ENCODE peak calls at places on chromosome 20, in four cellular contexts. G is GM12878, P is H1, E is K562. H is an unnamed sample.
A peak's percentile ranks its signal among the peaks of the same experiment; 100 is the strongest.

GRCh38 chr20:36277546-36277945 is 28.6 kb upstream of the DLGAP4 start:
- DNase-seq in G (no peak), P (peak; percentile 34), E (no peak), H (no peak)

GRCh38 chr20:56388882-56389281 is 3.1 kb downstream of the AURKA start:
- DNase-seq in G (no peak), P (no peak), E (no peak), H (no peak)

GRCh38 chr20:62523473-62524203 is 47.8 kb upstream of the GATA5 start:
- DNase-seq in G (no peak), P (no peak), E (peak; percentile 94), H (peak; percentile 49)

GRCh38 chr20:32516985-32517873 is 67.9 kb downstream of the NOL4L start:
- DNase-seq in G (no peak), P (no peak), E (no peak), H (no peak)

GRCh38 chr20:63347950-63348827 is 13.0 kb downstream of the CHRNA4 start:
- DNase-seq in G (no peak), P (no peak), E (no peak), H (no peak)

GRCh38 chr20:12916699-12917098 is 92.1 kb upstream of the SPTLC3 start:
- DNase-seq in G (no peak), P (no peak), E (no peak), H (no peak)

GRCh38 chr20:57459897-57460663 is 64.9 kb downstream of the CTCFL start:
- DNase-seq in G (no peak), P (no peak), E (no peak), H (no peak)

GRCh38 chr20:43507150-43508080 is at the start of gene L3MBTL1:
- DNase-seq in G (no peak), P (peak; percentile 84), E (peak; percentile 78), H (peak; percentile 33)

DNA sequence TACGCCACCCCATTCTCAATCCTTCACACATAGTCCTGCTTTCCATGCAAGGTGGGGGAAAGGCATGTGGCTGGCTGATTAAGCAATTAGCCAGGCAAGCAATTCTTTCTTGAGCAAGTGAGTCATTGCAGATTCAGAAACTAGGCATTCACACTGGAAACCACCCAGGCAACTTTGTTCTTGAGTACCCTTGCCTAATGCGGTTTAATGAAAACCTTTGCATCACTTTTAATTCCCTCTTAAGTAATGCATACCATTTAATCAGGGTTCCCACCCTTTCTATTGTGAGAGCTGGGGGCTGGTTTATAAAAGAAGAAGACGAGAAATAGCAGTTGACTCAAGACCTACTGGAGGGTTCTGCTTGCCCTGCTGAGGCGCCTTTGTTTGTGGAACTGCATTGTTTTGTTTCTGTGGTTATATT is 49.0 kb upstream of the TSHZ2 start:
- DNase-seq in G (no peak), P (no peak), E (no peak), H (no peak)
- TF ChIP-seq ATF3 in G (no peak), P (no peak), E (no peak), H (no peak)

GRCh38 chr20:400121-400450 is 8.0 kb upstream of the RBCK1 start:
- DNase-seq in G (no peak), P (no peak), E (no peak), H (no peak)
- TF ChIP-seq EGR1 in G (no peak), P (no peak), E (no peak), H (no peak)

GRCh38 chr20:49694450-49695071 is 19.1 kb downstream of the B4GALT5 start:
- DNase-seq in G (no peak), P (no peak), E (no peak), H (no peak)

GRCh38 chr20:49697071-49697470 is 16.6 kb downstream of the B4GALT5 start:
- DNase-seq in G (no peak), P (no peak), E (no peak), H (no peak)

GRCh38 chr20:49698477-49698876 is 15.2 kb downstream of the B4GALT5 start:
- DNase-seq in G (no peak), P (no peak), E (no peak), H (no peak)

GRCh38 chr20:49695830-49696229 is 17.8 kb downstream of the B4GALT5 start:
- DNase-seq in G (no peak), P (no peak), E (no peak), H (no peak)

DNA sequence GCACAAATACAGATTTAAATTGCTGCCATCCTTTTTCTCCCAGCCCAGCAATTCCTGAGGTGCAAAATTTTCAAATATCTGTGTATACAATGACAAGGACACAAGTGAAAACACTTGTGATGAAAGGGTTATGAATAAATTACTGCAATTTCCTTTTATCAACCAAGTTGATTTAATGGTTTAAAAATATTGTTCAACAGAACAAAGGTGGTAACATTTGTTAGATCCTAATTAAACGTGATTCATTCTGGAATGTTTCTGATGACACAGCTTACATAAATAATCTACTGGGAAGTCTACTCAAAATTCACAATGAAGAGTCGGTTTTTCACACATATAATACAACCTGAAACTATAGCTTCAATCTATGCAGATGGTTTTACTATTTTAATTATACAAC is 17.1 kb downstream of the B4GALT5 start:
- DNase-seq in G (no peak), P (no peak), E (no peak), H (no peak)
- TF ChIP-seq ATF3 in G (no peak), P (no peak), E (no peak), H (no peak)

DNA sequence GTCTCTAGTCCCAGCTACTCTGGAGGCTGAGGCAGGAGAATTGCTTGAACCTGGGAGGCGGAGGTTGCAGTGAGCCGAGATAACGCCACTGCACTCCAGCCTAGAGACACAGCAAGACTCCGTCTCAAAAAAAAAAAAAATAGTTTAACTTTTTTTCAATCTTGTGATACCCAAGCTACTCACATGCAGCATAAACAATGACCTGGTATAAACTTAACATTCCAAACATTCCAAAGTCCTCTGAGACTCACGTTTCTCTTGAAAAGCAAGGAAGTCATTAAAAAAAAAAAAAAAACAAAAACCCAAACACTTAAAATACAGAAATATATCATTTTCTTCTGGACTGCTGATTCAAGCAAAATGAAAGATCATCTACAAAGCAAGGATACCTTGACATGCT is 14.3 kb downstream of the CRNKL1 start:
- DNase-seq in G (no peak), P (no peak), E (no peak), H (no peak)
- TF ChIP-seq EGR1 in G (no peak), P (no peak), E (no peak), H (no peak)